ENCODE peak calls at places on chromosomes 6 and 20, in ten cellular contexts. One of them, this sample, is unnamed.

GRCh38 chr6:2883673-2884072 is 19.4 kb downstream of the SERPINB9 start:
- DNase-seq in HT-29: no peak
- DNase-seq in left lobe of liver: no peak
- DNase-seq in RCC 7860: no peak
- DNase-seq in NCI-H2171 treated with DMSO at 0.1 percent for 48 hours: no peak
- DNase-seq in neural crest cell: no peak
- DNase-seq in fibroblast of pulmonary artery: no peak
- DNase-seq in iris pigment epithelial cell: no peak
- DNase-seq in mucosa of gallbladder: no peak
- DNase-seq in GM13977: no peak
- DNase-seq in this sample: no peak

GRCh38 chr20:19453781-19454310 is 241.4 kb downstream of the SLC24A3 start:
- DNase-seq in HT-29: no peak
- DNase-seq in left lobe of liver: no peak
- DNase-seq in RCC 7860: no peak
- DNase-seq in NCI-H2171 treated with DMSO at 0.1 percent for 48 hours: no peak
- DNase-seq in neural crest cell: no peak
- DNase-seq in fibroblast of pulmonary artery: no peak
- DNase-seq in iris pigment epithelial cell: no peak
- DNase-seq in mucosa of gallbladder: no peak
- DNase-seq in GM13977: no peak
- DNase-seq in this sample: no peak

GRCh38 chr6:108260126-108260808 is 573 bp downstream of the SNX3 start:
- DNase-seq in HT-29: peak
- DNase-seq in left lobe of liver: no peak
- DNase-seq in RCC 7860: no peak
- DNase-seq in NCI-H2171 treated with DMSO at 0.1 percent for 48 hours: peak
- DNase-seq in neural crest cell: no peak
- DNase-seq in fibroblast of pulmonary artery: peak
- DNase-seq in iris pigment epithelial cell: peak
- DNase-seq in mucosa of gallbladder: peak
- DNase-seq in GM13977: peak
- DNase-seq in this sample: peak

GRCh38 chr6:37624606-37625574 is 72.8 kb downstream of the MDGA1 start:
- DNase-seq in HT-29: peak
- DNase-seq in left lobe of liver: peak
- DNase-seq in RCC 7860: no peak
- DNase-seq in NCI-H2171 treated with DMSO at 0.1 percent for 48 hours: peak
- DNase-seq in neural crest cell: no peak
- DNase-seq in fibroblast of pulmonary artery: no peak
- DNase-seq in iris pigment epithelial cell: peak
- DNase-seq in mucosa of gallbladder: peak
- DNase-seq in GM13977: no peak
- DNase-seq in this sample: peak

GRCh38 chr6:131183427-131184095 is 48.3 kb downstream of the AKAP7 start:
- DNase-seq in HT-29: peak
- DNase-seq in left lobe of liver: no peak
- DNase-seq in RCC 7860: no peak
- DNase-seq in NCI-H2171 treated with DMSO at 0.1 percent for 48 hours: no peak
- DNase-seq in neural crest cell: no peak
- DNase-seq in fibroblast of pulmonary artery: no peak
- DNase-seq in iris pigment epithelial cell: no peak
- DNase-seq in mucosa of gallbladder: no peak
- DNase-seq in GM13977: no peak
- DNase-seq in this sample: no peak

GRCh38 chr6:5537967-5538366 is 276.7 kb downstream of the FARS2 start:
- DNase-seq in HT-29: no peak
- DNase-seq in left lobe of liver: no peak
- DNase-seq in RCC 7860: no peak
- DNase-seq in NCI-H2171 treated with DMSO at 0.1 percent for 48 hours: no peak
- DNase-seq in neural crest cell: no peak
- DNase-seq in fibroblast of pulmonary artery: peak
- DNase-seq in iris pigment epithelial cell: no peak
- DNase-seq in mucosa of gallbladder: no peak
- DNase-seq in GM13977: no peak
- DNase-seq in this sample: no peak

GRCh38 chr6:167441653-167442644 is 117.1 kb downstream of the TTLL2 start:
- DNase-seq in HT-29: no peak
- DNase-seq in left lobe of liver: no peak
- DNase-seq in RCC 7860: no peak
- DNase-seq in NCI-H2171 treated with DMSO at 0.1 percent for 48 hours: peak
- DNase-seq in neural crest cell: peak
- DNase-seq in fibroblast of pulmonary artery: no peak
- DNase-seq in iris pigment epithelial cell: no peak
- DNase-seq in mucosa of gallbladder: no peak
- DNase-seq in GM13977: no peak
- DNase-seq in this sample: no peak

GRCh38 chr20:37379967-37380828 is 34.3 kb downstream of the SRC start:
- DNase-seq in HT-29: peak
- DNase-seq in left lobe of liver: no peak
- DNase-seq in RCC 7860: peak
- DNase-seq in NCI-H2171 treated with DMSO at 0.1 percent for 48 hours: peak
- DNase-seq in neural crest cell: no peak
- DNase-seq in fibroblast of pulmonary artery: peak
- DNase-seq in iris pigment epithelial cell: peak
- DNase-seq in mucosa of gallbladder: no peak
- DNase-seq in GM13977: no peak
- DNase-seq in this sample: no peak

GRCh38 chr6:129890701-129891100 is 29.6 kb upstream of the TMEM244 start:
- DNase-seq in HT-29: no peak
- DNase-seq in left lobe of liver: no peak
- DNase-seq in RCC 7860: peak
- DNase-seq in NCI-H2171 treated with DMSO at 0.1 percent for 48 hours: no peak
- DNase-seq in neural crest cell: no peak
- DNase-seq in fibroblast of pulmonary artery: no peak
- DNase-seq in iris pigment epithelial cell: peak
- DNase-seq in mucosa of gallbladder: no peak
- DNase-seq in GM13977: no peak
- DNase-seq in this sample: no peak

GRCh38 chr6:41878961-41879405 is 16.2 kb downstream of the USP49 start:
- DNase-seq in HT-29: no peak
- DNase-seq in left lobe of liver: no peak
- DNase-seq in RCC 7860: peak
- DNase-seq in NCI-H2171 treated with DMSO at 0.1 percent for 48 hours: no peak
- DNase-seq in neural crest cell: no peak
- DNase-seq in fibroblast of pulmonary artery: peak
- DNase-seq in iris pigment epithelial cell: peak
- DNase-seq in mucosa of gallbladder: no peak
- DNase-seq in GM13977: no peak
- DNase-seq in this sample: no peak

GRCh38 chr6:145070791-145071190 is 664.5 kb downstream of the EPM2A start:
- DNase-seq in HT-29: no peak
- DNase-seq in left lobe of liver: no peak
- DNase-seq in RCC 7860: no peak
- DNase-seq in NCI-H2171 treated with DMSO at 0.1 percent for 48 hours: no peak
- DNase-seq in neural crest cell: no peak
- DNase-seq in fibroblast of pulmonary artery: peak
- DNase-seq in iris pigment epithelial cell: peak
- DNase-seq in mucosa of gallbladder: no peak
- DNase-seq in GM13977: no peak
- DNase-seq in this sample: no peak

GRCh38 chr20:10366898-10367419 is 67.1 kb downstream of the MKKS start:
- DNase-seq in HT-29: no peak
- DNase-seq in left lobe of liver: no peak
- DNase-seq in RCC 7860: no peak
- DNase-seq in NCI-H2171 treated with DMSO at 0.1 percent for 48 hours: no peak
- DNase-seq in neural crest cell: no peak
- DNase-seq in fibroblast of pulmonary artery: no peak
- DNase-seq in iris pigment epithelial cell: no peak
- DNase-seq in mucosa of gallbladder: no peak
- DNase-seq in GM13977: no peak
- DNase-seq in this sample: peak